ENCODE peak calls at places on chromosomes 1 and 21, in nine cellular contexts. Y is thoracic aorta; P is choroid plexus epithelial cell; I is iris pigment epithelial cell; D is iPS-NIHi11; C is ACHN; W is NCI-H1105; N is activated CD4-positive, alpha-beta T cell treated with anti-CD3 and anti-CD28 coated beads, Interleukin-2, amount 50 U/mL, for 4 hours; O is Caki2. L is an unnamed sample.

GRCh38 chr21:28758042-28758882 is 234.4 kb downstream of the LTN1 start:
- DNase-seq in Y (no peak), P (peak), I (no peak), D (no peak), C (no peak), W (no peak), N (no peak), O (no peak), L (no peak)

GRCh38 chr1:24875257-24875656 is 54.8 kb downstream of the RUNX3 start:
- DNase-seq in Y (no peak), P (no peak), I (no peak), D (no peak), C (no peak), W (no peak), N (no peak), O (no peak), L (no peak)

GRCh38 chr1:41486053-41486891 is 1.8 kb upstream of the EDN2 start:
- DNase-seq in Y (no peak), P (peak), I (peak), D (no peak), C (peak), W (no peak), N (no peak), O (peak), L (no peak)

GRCh38 chr1:211378844-211379243 is 52.2 kb downstream of the TRAF5 start:
- DNase-seq in Y (no peak), P (peak), I (peak), D (no peak), C (peak), W (no peak), N (no peak), O (peak), L (no peak)

GRCh38 chr1:84365225-84366221 is 32.8 kb upstream of the DNASE2B start:
- DNase-seq in Y (peak), P (peak), I (peak), D (no peak), C (peak), W (no peak), N (no peak), O (peak), L (no peak)

GRCh38 chr21:41966341-41966833 is 12.6 kb upstream of the C2CD2 start:
- DNase-seq in Y (no peak), P (no peak), I (peak), D (no peak), C (no peak), W (no peak), N (no peak), O (no peak), L (no peak)

GRCh38 chr1:155166006-155166372 is 7.1 kb downstream of the KRTCAP2 start:
- DNase-seq in Y (no peak), P (no peak), I (no peak), D (peak), C (no peak), W (no peak), N (no peak), O (no peak), L (no peak)

GRCh38 chr1:63593887-63594617 is 841 bp downstream of the PGM1 start:
- DNase-seq in Y (peak), P (peak), I (peak), D (peak), C (peak), W (peak), N (peak), O (peak), L (peak)

GRCh38 chr1:7373936-7374760 is 396.9 kb upstream of the VAMP3 start:
- DNase-seq in Y (no peak), P (no peak), I (no peak), D (no peak), C (no peak), W (no peak), N (no peak), O (no peak), L (no peak)

GRCh38 chr1:9228589-9228988 is 6.0 kb upstream of the H6PD start:
- DNase-seq in Y (no peak), P (no peak), I (no peak), D (no peak), C (no peak), W (no peak), N (no peak), O (no peak), L (no peak)

GRCh38 chr1:154474802-154475201 is 27.2 kb upstream of the TDRD10 start:
- DNase-seq in Y (no peak), P (peak), I (peak), D (no peak), C (peak), W (no peak), N (no peak), O (peak), L (no peak)

GRCh38 chr1:169287280-169287679 is 80.3 kb downstream of the NME7 start:
- DNase-seq in Y (no peak), P (peak), I (no peak), D (no peak), C (no peak), W (no peak), N (no peak), O (no peak), L (no peak)

GRCh38 chr1:178614286-178614685 is 101.4 kb downstream of the TEX35 start:
- DNase-seq in Y (no peak), P (no peak), I (no peak), D (no peak), C (no peak), W (no peak), N (no peak), O (no peak), L (no peak)

GRCh38 chr1:39081266-39082139 is 55.4 kb downstream of the NDUFS5 start:
- DNase-seq in Y (no peak), P (no peak), I (peak), D (peak), C (no peak), W (peak), N (no peak), O (peak), L (no peak)

GRCh38 chr1:202149566-202149965 is 5.0 kb upstream of the ARL8A start:
- DNase-seq in Y (no peak), P (no peak), I (no peak), D (no peak), C (no peak), W (no peak), N (no peak), O (no peak), L (no peak)

GRCh38 chr21:42614811-42615342 is 38.5 kb upstream of the PDE9A start:
- DNase-seq in Y (no peak), P (no peak), I (peak), D (peak), C (peak), W (no peak), N (peak), O (peak), L (peak)

GRCh38 chr1:33516428-33516827 is 44.0 kb downstream of the ZSCAN20 start:
- DNase-seq in Y (no peak), P (no peak), I (no peak), D (no peak), C (no peak), W (no peak), N (no peak), O (no peak), L (no peak)

GRCh38 chr1:154797175-154797574 is 72.9 kb downstream of the KCNN3 start:
- DNase-seq in Y (no peak), P (no peak), I (no peak), D (no peak), C (no peak), W (no peak), N (no peak), O (no peak), L (no peak)

GRCh38 chr1:24058671-24059455 is 53.1 kb downstream of the MYOM3 start:
- DNase-seq in Y (no peak), P (no peak), I (no peak), D (no peak), C (no peak), W (no peak), N (no peak), O (no peak), L (no peak)

GRCh38 chr1:60821156-60821555 is 261.2 kb upstream of the NFIA start:
- DNase-seq in Y (no peak), P (no peak), I (no peak), D (no peak), C (no peak), W (no peak), N (no peak), O (no peak), L (no peak)

GRCh38 chr1:4171480-4172450 is 271.7 kb upstream of the C1orf174 start:
- DNase-seq in Y (no peak), P (no peak), I (no peak), D (peak), C (no peak), W (no peak), N (no peak), O (no peak), L (no peak)

GRCh38 chr1:164611754-164612642 is 53.0 kb downstream of the PBX1 start:
- DNase-seq in Y (no peak), P (peak), I (peak), D (peak), C (no peak), W (peak), N (no peak), O (peak), L (no peak)

GRCh38 chr1:1092149-1092855 is 18.2 kb upstream of the RNF223 start:
- DNase-seq in Y (no peak), P (no peak), I (no peak), D (no peak), C (no peak), W (no peak), N (no peak), O (no peak), L (no peak)

GRCh38 chr1:220652995-220653394 is 37.2 kb upstream of the C1orf115 start:
- DNase-seq in Y (no peak), P (no peak), I (no peak), D (no peak), C (no peak), W (no peak), N (no peak), O (no peak), L (no peak)